ENCODE peak calls at places on chromosomes 5 and 9, in four cellular contexts. P is stimulated activated naive CD4-positive, alpha-beta T cell; L is NAMALWA; S is amniotic epithelial cell. A is an unnamed sample.

GRCh38 chr9:87753313-87753712 is 27.4 kb downstream of the CTSL start:
- DNase-seq in P (no peak), L (no peak), S (no peak), A (no peak)

GRCh38 chr9:18184034-18184800 is 289.7 kb upstream of the ADAMTSL1 start:
- DNase-seq in P (no peak), L (no peak), S (peak), A (no peak)

GRCh38 chr9:134327671-134328231 is 1.5 kb downstream of the RXRA start:
- DNase-seq in P (no peak), L (no peak), S (no peak), A (no peak)

GRCh38 chr5:163915481-163915961 is 410.1 kb downstream of the MAT2B start:
- DNase-seq in P (no peak), L (peak), S (peak), A (no peak)

GRCh38 chr9:96150324-96151023 is 151.5 kb downstream of the HSD17B3 start:
- DNase-seq in P (no peak), L (no peak), S (no peak), A (peak)

GRCh38 chr9:1707291-1707690 is 307.9 kb upstream of the SMARCA2 start:
- DNase-seq in P (no peak), L (no peak), S (no peak), A (no peak)

GRCh38 chr9:133301253-133302230 is 26.5 kb upstream of the ABO start:
- DNase-seq in P (no peak), L (no peak), S (no peak), A (no peak)

GRCh38 chr9:133587051-133587450 is 22.1 kb downstream of the FAM163B start:
- DNase-seq in P (no peak), L (no peak), S (no peak), A (no peak)

GRCh38 chr5:24633705-24634325 is 11.0 kb downstream of the CDH10 start:
- DNase-seq in P (no peak), L (peak), S (peak), A (no peak)

GRCh38 chr5:57450991-57451876 is 31.4 kb downstream of the ACTBL2 start:
- DNase-seq in P (peak), L (no peak), S (peak), A (peak)

GRCh38 chr9:129887210-129888084 is 52.2 kb downstream of the USP20 start:
- DNase-seq in P (peak), L (peak), S (peak), A (peak)

GRCh38 chr9:114889802-114890224 is 40.6 kb downstream of the TNFSF8 start:
- DNase-seq in P (no peak), L (no peak), S (no peak), A (no peak)

GRCh38 chr5:80195837-80196400 is 59.9 kb downstream of the SERINC5 start:
- DNase-seq in P (no peak), L (no peak), S (no peak), A (no peak)

GRCh38 chr5:151017897-151018296 is 2.5 kb upstream of the GPX3 start:
- DNase-seq in P (no peak), L (no peak), S (no peak), A (no peak)

GRCh38 chr9:35490910-35491465 is 1.1 kb downstream of the RUSC2 start:
- DNase-seq in P (no peak), L (no peak), S (peak), A (no peak)

GRCh38 chr5:74130141-74130897 is 504.3 kb downstream of the ARHGEF28 start:
- DNase-seq in P (no peak), L (no peak), S (no peak), A (no peak)

GRCh38 chr9:99419099-99419498 is 197.0 kb downstream of the SEC61B start:
- DNase-seq in P (no peak), L (no peak), S (no peak), A (no peak)

GRCh38 chr9:113543286-113544000 is 79.9 kb downstream of the RGS3 start:
- DNase-seq in P (no peak), L (no peak), S (no peak), A (no peak)

GRCh38 chr5:39998518-39998917 is 573.7 kb upstream of the DAB2 start:
- DNase-seq in P (no peak), L (no peak), S (peak), A (no peak)

GRCh38 chr5:109714592-109714991 is 24.9 kb downstream of the MAN2A1 start:
- DNase-seq in P (no peak), L (no peak), S (no peak), A (no peak)

GRCh38 chr5:146130440-146131045 is 25.2 kb upstream of the PLAC8L1 start:
- DNase-seq in P (peak), L (peak), S (peak), A (peak)

GRCh38 chr5:36777105-36777757 is 99.3 kb upstream of the NIPBL start:
- DNase-seq in P (no peak), L (no peak), S (peak), A (no peak)

GRCh38 chr5:93302711-93303110 is 278.3 kb downstream of the NR2F1-AS1 start:
- DNase-seq in P (no peak), L (no peak), S (no peak), A (no peak)

GRCh38 chr5:86748538-86749105 is 130.9 kb downstream of the COX7C start:
- DNase-seq in P (no peak), L (no peak), S (no peak), A (no peak)

GRCh38 chr5:102946971-102947370 is 173.0 kb downstream of the GIN1 start:
- DNase-seq in P (no peak), L (no peak), S (no peak), A (no peak)

GRCh38 chr5:134275822-134276221 is 49.9 kb upstream of the PPP2CA start:
- DNase-seq in P (no peak), L (no peak), S (no peak), A (no peak)

GRCh38 chr9:114207034-114207815 is 51.9 kb downstream of the COL27A1 start:
- DNase-seq in P (no peak), L (no peak), S (peak), A (no peak)

GRCh38 chr9:105119166-105119565 is 125.3 kb upstream of the SLC44A1 start:
- DNase-seq in P (no peak), L (no peak), S (peak), A (no peak)

GRCh38 chr5:175657593-175658271 is at the start of gene HRH2:
- DNase-seq in P (peak), L (no peak), S (no peak), A (peak)

GRCh38 chr9:34985311-34985899 is 4.1 kb upstream of the DNAJB5 start:
- DNase-seq in P (peak), L (peak), S (peak), A (peak)